ENCODE peak calls at places on chromosomes 1 and 21, in six cellular contexts. N is psoas muscle, M is ovary, J is endothelial cell of umbilical vein, F is osteocyte, W is HFFc6. Q is an unnamed sample.
A peak's percentile ranks its signal among the peaks of the same experiment; 100 is the strongest.

GRCh38 chr1:95879498-95879897 is 645.5 kb downstream of the RWDD3 start:
- DNase-seq in W (no peak), M (no peak), N (no peak), J (no peak), F (no peak), Q (no peak)

GRCh38 chr1:15384301-15384901 is 25.3 kb upstream of the EFHD2 start:
- DNase-seq in J (no peak), W (no peak), N (no peak), M (no peak), F (no peak), Q (no peak)

GRCh38 chr1:19438552-19439196 is 46.7 kb downstream of the CAPZB start:
- DNase-seq in J (no peak), M (no peak), N (no peak), W (no peak), F (no peak), Q (no peak)

GRCh38 chr1:18948913-18949688 is 7.4 kb downstream of the IFFO2 start:
- DNase-seq in M (no peak), J (peak; percentile 41), W (peak; percentile 50), N (peak; percentile 77), F (no peak), Q (no peak)

GRCh38 chr1:13583964-13584791 is 546 bp downstream of the PDPN start:
- DNase-seq in M (peak; percentile 77), J (no peak), N (peak; percentile 66), F (no peak), W (no peak), Q (peak; percentile 26)

GRCh38 chr1:202034683-202035462 is 24.5 kb downstream of the ELF3 start:
- DNase-seq in W (peak; percentile 80), J (no peak), N (peak; percentile 72), M (no peak), F (peak; percentile 95), Q (peak; percentile 76)

GRCh38 chr1:58823481-58824010 is 39.7 kb upstream of the JUN start:
- DNase-seq in N (no peak), J (peak; percentile 81), W (peak; percentile 89), M (no peak), F (no peak), Q (no peak)

GRCh38 chr1:87927391-87928073 is 598.9 kb downstream of the LMO4 start:
- DNase-seq in N (no peak), W (no peak), J (no peak), F (no peak), M (no peak), Q (no peak)

GRCh38 chr1:98389809-98390208 is 271.7 kb upstream of the SNX7 start:
- DNase-seq in N (no peak), M (no peak), F (no peak), W (peak; percentile 83), J (peak; percentile 6), Q (no peak)

GRCh38 chr1:157155658-157156057 is 17.5 kb upstream of the ETV3 start:
- DNase-seq in M (peak; percentile 37), W (no peak), N (peak; percentile 29), F (no peak), J (no peak), Q (no peak)

GRCh38 chr1:12415239-12415543 is 185.4 kb downstream of the VPS13D start:
- DNase-seq in J (no peak), N (no peak), M (no peak), W (peak; percentile 44), F (no peak), Q (no peak)

GRCh38 chr1:3022976-3023375 is 1.7 kb downstream of the ACTRT2 start:
- DNase-seq in J (no peak), F (no peak), N (no peak), M (no peak), W (no peak), Q (no peak)

GRCh38 chr1:27527857-27528700 is 38.1 kb upstream of the WASF2 start:
- DNase-seq in W (no peak), N (no peak), J (peak; percentile 22), F (no peak), M (peak; percentile 83), Q (peak; percentile 59)

GRCh38 chr1:58829861-58830260 is 46.0 kb upstream of the JUN start:
- DNase-seq in M (no peak), J (no peak), N (no peak), W (peak; percentile 69), F (no peak), Q (no peak)

GRCh38 chr1:156750932-156751723 is at the start of gene HDGF:
- DNase-seq in J (peak; percentile 40), M (peak; percentile 79), F (no peak), W (no peak), N (peak; percentile 69), Q (peak; percentile 52)

GRCh38 chr1:184900507-184900906 is 73.8 kb downstream of the NIBAN1 start:
- DNase-seq in W (no peak), F (no peak), M (no peak), J (no peak), N (no peak), Q (no peak)

GRCh38 chr1:77888071-77888428 is 374 bp upstream of the NEXN start:
- DNase-seq in W (peak; percentile 46), N (no peak), J (no peak), F (no peak), M (no peak), Q (no peak)

GRCh38 chr1:77388655-77389054 is 106.8 kb downstream of the AK5 start:
- DNase-seq in J (no peak), F (no peak), M (no peak), N (no peak), W (no peak), Q (no peak)

GRCh38 chr1:160362168-160362941 is 4.5 kb upstream of the NHLH1 start:
- DNase-seq in W (no peak), M (no peak), J (no peak), N (no peak), F (peak; percentile 56), Q (no peak)

GRCh38 chr1:202143011-202143767 is 1.3 kb downstream of the ARL8A start:
- DNase-seq in M (no peak), J (peak; percentile 14), N (peak; percentile 49), W (no peak), F (no peak), Q (no peak)

GRCh38 chr21:21187579-21187978 is 189.4 kb downstream of the NCAM2 start:
- DNase-seq in F (no peak), N (no peak), J (no peak), W (no peak), M (no peak), Q (no peak)

GRCh38 chr21:46472246-46472645 is 13.6 kb downstream of the DIP2A start:
- DNase-seq in F (no peak), M (no peak), J (peak; percentile 71), N (no peak), W (no peak), Q (no peak)

GRCh38 chr1:246152986-246153431 is 354.1 kb downstream of the SMYD3 start:
- DNase-seq in J (no peak), F (no peak), M (no peak), N (no peak), W (no peak), Q (no peak)

GRCh38 chr1:53391982-53392381 is 64.1 kb upstream of the LRP8 start:
- DNase-seq in F (no peak), J (no peak), M (no peak), W (peak; percentile 20), N (no peak), Q (no peak)

GRCh38 chr1:53394306-53394705 is 64.9 kb upstream of the DMRTB1 start:
- DNase-seq in F (no peak), M (no peak), W (no peak), N (no peak), J (no peak), Q (no peak)

GRCh38 chr1:53393325-53393792 is 65.5 kb upstream of the LRP8 start:
- DNase-seq in F (peak; percentile 94), N (peak; percentile 78), J (peak; percentile 64), W (peak; percentile 52), M (peak; percentile 85), Q (peak; percentile 87)

GRCh38 chr1:53390736-53391135 is 62.9 kb upstream of the LRP8 start:
- DNase-seq in W (no peak), F (no peak), N (no peak), J (no peak), M (no peak), Q (no peak)

GRCh38 chr1:53392460-53392859 is 64.6 kb upstream of the LRP8 start:
- DNase-seq in M (no peak), J (no peak), F (no peak), W (no peak), N (no peak), Q (no peak)
- TF ChIP-seq CTCF in M (no peak), J (no peak), F (no peak), W (peak; percentile 31), N (no peak), Q (no peak)

DNA sequence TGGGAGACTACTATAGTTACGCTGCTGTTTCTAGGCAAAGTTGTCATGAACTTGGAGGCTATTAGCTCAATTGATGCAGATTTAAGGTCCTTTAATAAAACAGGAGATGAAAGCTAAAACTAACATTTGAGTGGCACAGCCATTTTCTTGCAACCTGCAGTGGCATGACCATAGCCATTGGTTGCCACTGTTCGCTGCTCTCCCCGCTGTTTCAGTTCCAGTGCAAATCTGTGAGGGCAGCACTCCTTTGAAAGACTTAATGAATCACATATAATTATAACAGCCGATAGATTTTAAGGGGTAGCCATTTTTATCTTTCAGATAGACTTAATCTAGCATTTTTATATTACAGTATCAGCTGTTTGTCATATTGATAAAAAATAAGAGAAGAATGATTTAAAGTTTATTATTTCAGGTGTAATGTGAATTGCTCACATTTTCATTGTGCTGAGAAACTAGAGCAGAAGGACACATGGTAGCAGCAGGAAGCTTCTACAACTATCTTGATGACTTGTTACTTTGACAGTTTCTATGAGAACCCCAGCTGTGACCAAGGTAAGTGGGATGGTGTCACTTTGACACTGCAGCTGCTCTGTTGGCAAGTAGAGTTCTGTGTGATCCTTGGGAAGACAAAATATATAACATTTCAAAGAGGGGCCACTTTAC is 203.7 kb downstream of the PLA2G4A start:
- DNase-seq in N (no peak), W (no peak), J (no peak), F (no peak), M (no peak), Q (no peak)
- TF ChIP-seq CTCF in N (no peak), W (no peak), J (no peak), F (no peak), M (no peak), Q (no peak)

GRCh38 chr1:1230656-1231399 is 973 bp downstream of the SDF4 start:
- DNase-seq in M (no peak), J (peak; percentile 55), W (peak; percentile 80), N (no peak), F (no peak), Q (no peak)
- TF ChIP-seq CTCF in M (no peak), J (peak; percentile 26), W (peak; percentile 67), N (peak; percentile 6), F (peak; percentile 47), Q (peak; percentile 13)

DNA sequence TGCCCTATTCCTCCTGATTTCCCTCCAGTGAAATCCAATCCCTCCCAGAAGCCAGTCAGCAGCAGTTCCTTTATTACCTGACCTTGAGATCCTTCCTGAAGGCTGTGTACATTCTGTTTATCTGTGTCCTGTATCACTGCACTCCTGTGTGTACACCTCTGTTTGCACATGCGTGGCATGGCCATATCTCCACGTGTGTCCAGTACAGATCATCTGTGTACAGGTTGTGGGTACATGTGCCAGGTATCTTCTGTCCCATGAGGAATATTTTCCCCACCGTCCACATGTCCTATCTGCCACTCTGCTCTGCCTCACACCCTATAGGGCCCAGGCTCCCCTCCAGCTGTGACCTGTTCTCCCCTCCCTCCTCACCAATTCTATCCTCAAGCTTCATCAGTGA is 2.8 kb downstream of the CDC42SE1 start:
- DNase-seq in W (no peak), N (no peak), M (no peak), F (no peak), J (no peak), Q (no peak)
- TF ChIP-seq CTCF in W (no peak), N (no peak), M (no peak), F (no peak), J (no peak), Q (no peak)

Q was measured in progenitor cell of endocrine pancreas.